ENCODE peak calls at places on chromosome 20, in ten cellular contexts. P is right lobe of liver, K is suprapubic skin, X is uterus, V is adrenal gland, D is endothelial cell of umbilical vein, W is transverse colon, Q is Peyer's patch, L is sigmoid colon, F is vagina. C is an unnamed sample.
A peak's percentile ranks its signal among the peaks of the same experiment; 100 is the strongest.

GRCh38 chr20:4406627-4407026 is 315.1 kb upstream of the PRND start:
- DNase-seq in P (no peak), K (no peak), X (no peak), V (no peak), D (peak; percentile 36), W (no peak), Q (no peak), L (no peak), F (no peak), C (no peak)

GRCh38 chr20:41643504-41643938 is 25.3 kb upstream of the CHD6 start:
- DNase-seq in P (no peak), K (no peak), X (peak; percentile 21), V (peak; percentile 49), D (no peak), W (peak; percentile 64), Q (peak; percentile 50), L (no peak), F (no peak), C (no peak)

GRCh38 chr20:62367136-62367482 is at the start of gene LAMA5:
- DNase-seq in P (peak; percentile 69), K (no peak), X (no peak), V (no peak), D (no peak), W (peak; percentile 69), Q (no peak), L (peak; percentile 86), F (no peak), C (no peak)

GRCh38 chr20:59326188-59326587 is 25.8 kb downstream of the EDN3 start:
- DNase-seq in P (no peak), K (no peak), X (no peak), V (no peak), D (no peak), W (no peak), Q (no peak), L (no peak), F (no peak), C (no peak)

GRCh38 chr20:1813101-1813529 is 82.1 kb upstream of the SIRPA start:
- DNase-seq in P (peak; percentile 77), K (no peak), X (peak; percentile 37), V (peak; percentile 88), D (peak; percentile 92), W (peak; percentile 35), Q (no peak), L (peak; percentile 79), F (peak; percentile 25), C (no peak)

GRCh38 chr20:63028461-63028921 is 21.7 kb upstream of the BHLHE23 start:
- DNase-seq in P (no peak), K (no peak), X (no peak), V (no peak), D (no peak), W (no peak), Q (peak; percentile 33), L (no peak), F (no peak), C (no peak)

GRCh38 chr20:24328901-24329300 is 140.5 kb upstream of the SYNDIG1 start:
- DNase-seq in P (no peak), K (no peak), X (no peak), V (no peak), D (no peak), W (no peak), Q (no peak), L (no peak), F (no peak), C (no peak)

GRCh38 chr20:25514747-25515340 is 70.5 kb downstream of the NINL start:
- DNase-seq in P (no peak), K (no peak), X (no peak), V (no peak), D (no peak), W (no peak), Q (no peak), L (no peak), F (no peak), C (no peak)

GRCh38 chr20:31871602-31871954 is 1.1 kb downstream of the TTLL9 start:
- DNase-seq in P (no peak), K (no peak), X (no peak), V (no peak), D (no peak), W (no peak), Q (no peak), L (no peak), F (no peak), C (no peak)

GRCh38 chr20:10119336-10119735 is 84.5 kb downstream of the ANKEF1 start:
- DNase-seq in P (no peak), K (no peak), X (no peak), V (no peak), D (no peak), W (no peak), Q (no peak), L (no peak), F (no peak), C (no peak)

GRCh38 chr20:62732766-62733165 is 24.1 kb downstream of the NTSR1 start:
- DNase-seq in P (no peak), K (no peak), X (no peak), V (no peak), D (no peak), W (peak; percentile 2), Q (no peak), L (peak; percentile 41), F (no peak), C (peak; percentile 46)

GRCh38 chr20:37997516-37997915 is 35.7 kb downstream of the TTI1 start:
- DNase-seq in P (no peak), K (no peak), X (no peak), V (no peak), D (no peak), W (no peak), Q (no peak), L (no peak), F (no peak), C (no peak)

GRCh38 chr20:62561182-62561581 is 81.1 kb upstream of the SLCO4A1 start:
- DNase-seq in P (no peak), K (no peak), X (no peak), V (no peak), D (no peak), W (no peak), Q (no peak), L (no peak), F (no peak), C (no peak)

GRCh38 chr20:17655286-17655651 is 26.8 kb downstream of the RRBP1 start:
- DNase-seq in P (no peak), K (no peak), X (peak; percentile 12), V (no peak), D (no peak), W (no peak), Q (no peak), L (peak; percentile 39), F (no peak), C (no peak)

GRCh38 chr20:59598625-59599310 is 5.6 kb upstream of the PHACTR3 start:
- DNase-seq in P (no peak), K (no peak), X (no peak), V (peak; percentile 44), D (peak; percentile 2), W (peak; percentile 23), Q (no peak), L (no peak), F (no peak), C (no peak)

GRCh38 chr20:23187759-23188158 is 101.6 kb upstream of the CD93 start:
- DNase-seq in P (no peak), K (no peak), X (no peak), V (peak; percentile 39), D (no peak), W (peak; percentile 28), Q (no peak), L (no peak), F (no peak), C (no peak)
- TF ChIP-seq POLR2A in P (no peak), K (no peak), X (no peak), V (no peak), D (no peak), W (no peak), Q (no peak), L (no peak), F (no peak), C (no peak)

GRCh38 chr20:49792006-49792405 is 20.6 kb upstream of the SLC9A8 start:
- DNase-seq in P (no peak), K (no peak), X (no peak), V (no peak), D (no peak), W (no peak), Q (no peak), L (no peak), F (no peak), C (no peak)

GRCh38 chr20:49792611-49793010 is 20.0 kb upstream of the SLC9A8 start:
- DNase-seq in P (no peak), K (no peak), X (no peak), V (no peak), D (no peak), W (no peak), Q (no peak), L (no peak), F (no peak), C (no peak)

GRCh38 chr20:49791165-49791564 is 21.5 kb upstream of the SLC9A8 start:
- DNase-seq in P (no peak), K (no peak), X (no peak), V (no peak), D (no peak), W (no peak), Q (no peak), L (no peak), F (no peak), C (no peak)

GRCh38 chr20:49787371-49788357 is 25.0 kb upstream of the SLC9A8 start:
- DNase-seq in P (no peak), K (no peak), X (no peak), V (no peak), D (no peak), W (no peak), Q (no peak), L (no peak), F (no peak), C (no peak)

GRCh38 chr20:49790077-49790798 is 22.4 kb upstream of the SLC9A8 start:
- DNase-seq in P (peak; percentile 44), K (no peak), X (no peak), V (peak; percentile 80), D (peak; percentile 87), W (no peak), Q (no peak), L (no peak), F (no peak), C (no peak)
- H3K27ac ChIP-seq in P (peak overlapping the region; percentile 33), K (no peak overlapping the region), X (peak overlapping the region; percentile 40), V (peak overlapping the region; percentile 66), D (peak overlapping the region; percentile 78), W (peak overlapping the region; percentile 38), Q (peak overlapping the region; percentile 29), L (no peak overlapping the region), F (no peak overlapping the region), C (no peak overlapping the region)

DNA sequence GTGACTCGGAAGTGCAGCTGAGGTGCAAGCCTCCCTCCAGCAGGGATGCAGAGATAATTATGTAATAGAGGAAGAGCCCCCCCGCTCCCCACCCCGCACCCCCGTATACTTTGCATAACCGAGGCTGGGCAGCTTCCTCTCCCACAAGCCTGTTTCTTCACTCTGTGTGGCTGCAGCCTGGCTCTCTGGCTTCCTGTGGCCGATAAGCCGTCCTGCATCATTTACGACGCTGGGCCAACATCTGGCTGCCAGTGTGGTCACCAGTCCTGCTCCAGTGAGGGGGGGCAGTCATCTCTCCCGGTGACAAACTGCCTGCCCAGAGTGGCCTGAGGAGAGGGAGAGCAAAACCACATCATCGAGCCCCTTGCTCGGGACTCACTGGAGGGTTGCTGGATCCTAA is 59.2 kb downstream of the RBM38 start:
- DNase-seq in P (peak; percentile 46), K (no peak), X (no peak), V (peak; percentile 52), D (no peak), W (peak; percentile 52), Q (no peak), L (peak; percentile 83), F (no peak), C (no peak)
- H3K4me1 ChIP-seq in P (no peaks in the 10 kb centered on the region), K (no peaks in the 10 kb centered on the region), X (no peaks in the 10 kb centered on the region), V (no peaks in the 10 kb centered on the region), D (no peaks in the 10 kb centered on the region), W (peaks cover 7% of the 10 kb centered on the region), Q (peaks cover 23% of the 10 kb centered on the region), L (no peaks in the 10 kb centered on the region), F (no peaks in the 10 kb centered on the region), C (no peaks in the 10 kb centered on the region)

GRCh38 chr20:34825530-34826362 is at the start of gene NCOA6:
- DNase-seq in P (peak; percentile 92), K (peak; percentile 94), X (peak; percentile 88), V (peak; percentile 91), D (peak; percentile 59), W (peak; percentile 91), Q (peak; percentile 95), L (peak; percentile 94), F (no peak), C (peak; percentile 74)
- TF ChIP-seq POLR2A in P (peak; percentile 3), K (no peak), X (peak; percentile 48), V (peak; percentile 35), D (peak; percentile 35), W (no peak), Q (peak; percentile 18), L (no peak), F (no peak), C (no peak)